ENCODE peak calls at places on chromosomes 11 and 22, in six cellular contexts. A, W, Q, Y, E and T are unnamed samples.

GRCh38 chr11:87368876-87369480 is 331.2 kb downstream of the TMEM135 start:
- DNase-seq in W (no peak), E (no peak), Y (no peak), A (no peak), Q (no peak), T (no peak)

GRCh38 chr11:61737636-61738386 is 14.6 kb upstream of the MYRF start:
- DNase-seq in Q (peak; percentile 50), W (no peak), E (no peak), A (no peak), Y (no peak), T (no peak)

GRCh38 chr11:12092714-12093113 is 17.7 kb upstream of the MICAL2 start:
- DNase-seq in W (no peak), Q (no peak), Y (no peak), A (no peak), E (peak; percentile 43), T (no peak)

GRCh38 chr11:43393765-43394355 is 35.1 kb downstream of the TTC17 start:
- DNase-seq in A (no peak), Q (no peak), E (no peak), Y (no peak), W (no peak), T (no peak)

GRCh38 chr22:32841175-32841574 is 39.7 kb downstream of the TIMP3 start:
- DNase-seq in E (no peak), Q (no peak), A (no peak), W (no peak), Y (no peak), T (no peak)

GRCh38 chr11:76266269-76266668 is 60.0 kb upstream of the WNT11 start:
- DNase-seq in E (peak; percentile 91), Y (no peak), A (peak; percentile 61), W (no peak), Q (peak; percentile 39), T (no peak)

GRCh38 chr11:15670520-15671070 is 555.9 kb downstream of the INSC start:
- DNase-seq in Y (no peak), A (no peak), E (no peak), Q (no peak), W (no peak), T (no peak)

GRCh38 chr11:112564228-112564955 is 303.7 kb upstream of the PLET1 start:
- DNase-seq in Q (no peak), E (no peak), W (peak; percentile 14), A (no peak), Y (no peak), T (no peak)

GRCh38 chr11:129089279-129089678 is 102.8 kb downstream of the ARHGAP32 start:
- DNase-seq in E (no peak), W (no peak), Q (no peak), A (no peak), Y (no peak), T (no peak)

GRCh38 chr11:45083544-45084087 is 62.8 kb upstream of the PRDM11 start:
- DNase-seq in Y (no peak), E (no peak), W (no peak), Q (no peak), A (peak; percentile 33), T (no peak)

GRCh38 chr11:126282742-126283591 is at the start of gene TIRAP:
- DNase-seq in A (peak; percentile 46), W (peak; percentile 45), Q (peak; percentile 72), Y (no peak), E (peak; percentile 91), T (peak; percentile 62)

GRCh38 chr11:95794086-95794485 is 3.8 kb downstream of the CEP57 start:
- DNase-seq in W (no peak), Y (no peak), E (no peak), Q (no peak), A (no peak), T (no peak)
- TF ChIP-seq POLR2A in W (no peak), Y (no peak), E (no peak), Q (no peak), A (no peak), T (no peak)

DNA sequence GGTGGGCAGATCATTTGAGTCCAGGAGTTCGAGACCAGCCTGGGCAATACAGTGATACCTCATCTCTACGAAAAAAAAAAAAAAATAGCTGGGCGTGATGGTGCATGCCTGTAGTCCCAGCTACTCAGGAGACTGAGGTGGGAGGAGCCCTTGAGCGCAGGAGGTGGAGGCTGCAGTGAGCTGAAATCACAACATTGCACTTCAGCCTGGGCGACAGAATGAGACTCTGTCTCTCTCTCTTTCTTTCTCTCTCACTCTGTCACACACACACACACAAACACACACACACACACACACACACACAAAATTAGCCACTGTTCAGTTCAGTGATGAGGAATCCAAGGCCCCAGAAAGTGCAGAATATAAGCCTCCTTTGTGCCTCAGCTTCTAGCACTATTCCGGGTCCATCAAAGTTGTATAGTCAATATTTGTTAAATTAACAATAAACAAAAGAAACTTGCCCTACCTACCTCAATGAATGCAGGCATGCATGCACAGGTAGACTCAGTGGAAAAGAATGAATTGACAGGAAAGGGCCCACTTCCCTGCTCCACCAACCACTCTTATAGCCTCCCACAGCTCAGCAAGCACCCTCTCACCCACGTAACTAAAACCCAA is 3.9 kb upstream of the SMIM35 start:
- DNase-seq in Q (no peak), A (no peak), E (no peak), Y (no peak), W (no peak), T (no peak)
- TF ChIP-seq POLR2A in Q (no peak), A (no peak), E (no peak), Y (no peak), W (no peak), T (no peak)

GRCh38 chr22:24434472-24435322 is 7.3 kb downstream of the ADORA2A start:
- DNase-seq in W (no peak), A (no peak), Y (peak; percentile 92), E (peak; percentile 86), Q (peak; percentile 94), T (peak; percentile 78)
- TF ChIP-seq POLR2A in W (no peak), A (no peak), Y (peak; percentile 59), E (no peak), Q (no peak), T (peak; percentile 46)

DNA sequence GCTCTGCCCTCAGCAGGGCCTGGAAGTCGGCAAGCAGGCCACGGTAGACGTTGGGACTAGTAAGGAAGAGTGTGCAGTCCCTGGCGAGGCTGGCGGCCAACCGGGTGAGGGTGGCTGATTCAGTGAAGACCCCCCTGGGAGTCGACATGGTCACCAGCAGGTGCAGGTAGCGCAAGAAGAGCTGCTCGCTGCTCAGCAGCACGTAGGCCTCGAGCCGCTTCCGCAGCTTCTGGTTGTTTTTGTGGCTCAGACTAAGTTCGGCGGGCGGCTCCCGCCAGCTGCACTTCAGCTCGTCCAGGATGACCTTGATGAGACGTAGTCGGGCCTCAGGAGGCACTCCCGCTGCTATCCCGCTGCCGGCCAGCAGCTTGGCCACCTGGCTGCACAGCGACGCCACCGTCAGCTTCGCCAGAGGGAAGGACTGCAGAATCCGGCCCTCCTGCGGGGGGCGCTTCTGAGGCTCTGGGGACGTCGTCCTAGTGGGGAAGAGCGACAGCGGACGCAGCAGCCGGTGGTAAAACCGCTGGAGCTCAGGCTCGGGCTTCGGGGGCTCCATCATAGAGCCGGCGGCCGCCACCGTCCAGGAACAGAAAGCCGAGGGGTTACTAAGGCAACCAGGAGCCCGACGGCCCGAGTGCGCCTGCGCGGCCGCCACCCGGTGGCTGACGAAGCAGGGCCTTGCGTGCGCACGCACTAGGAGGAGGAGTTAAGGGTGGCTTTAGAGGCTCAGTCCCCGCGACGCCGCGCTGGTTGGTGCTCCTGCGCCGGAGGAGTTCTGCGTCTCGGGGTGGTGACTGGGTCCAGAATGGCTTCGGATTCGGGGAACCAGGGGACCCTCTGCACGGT is at the start of the genes CCDC87 and CCS:
- DNase-seq in W (peak; percentile 97), Y (peak; percentile 84), A (peak; percentile 96), E (peak; percentile 99), Q (peak; percentile 96), T (peak; percentile 100)
- TF ChIP-seq POLR2A in W (peak; percentile 91), Y (peak; percentile 100), A (peak; percentile 99), E (no peak), Q (peak; percentile 97), T (peak; percentile 97)

DNA sequence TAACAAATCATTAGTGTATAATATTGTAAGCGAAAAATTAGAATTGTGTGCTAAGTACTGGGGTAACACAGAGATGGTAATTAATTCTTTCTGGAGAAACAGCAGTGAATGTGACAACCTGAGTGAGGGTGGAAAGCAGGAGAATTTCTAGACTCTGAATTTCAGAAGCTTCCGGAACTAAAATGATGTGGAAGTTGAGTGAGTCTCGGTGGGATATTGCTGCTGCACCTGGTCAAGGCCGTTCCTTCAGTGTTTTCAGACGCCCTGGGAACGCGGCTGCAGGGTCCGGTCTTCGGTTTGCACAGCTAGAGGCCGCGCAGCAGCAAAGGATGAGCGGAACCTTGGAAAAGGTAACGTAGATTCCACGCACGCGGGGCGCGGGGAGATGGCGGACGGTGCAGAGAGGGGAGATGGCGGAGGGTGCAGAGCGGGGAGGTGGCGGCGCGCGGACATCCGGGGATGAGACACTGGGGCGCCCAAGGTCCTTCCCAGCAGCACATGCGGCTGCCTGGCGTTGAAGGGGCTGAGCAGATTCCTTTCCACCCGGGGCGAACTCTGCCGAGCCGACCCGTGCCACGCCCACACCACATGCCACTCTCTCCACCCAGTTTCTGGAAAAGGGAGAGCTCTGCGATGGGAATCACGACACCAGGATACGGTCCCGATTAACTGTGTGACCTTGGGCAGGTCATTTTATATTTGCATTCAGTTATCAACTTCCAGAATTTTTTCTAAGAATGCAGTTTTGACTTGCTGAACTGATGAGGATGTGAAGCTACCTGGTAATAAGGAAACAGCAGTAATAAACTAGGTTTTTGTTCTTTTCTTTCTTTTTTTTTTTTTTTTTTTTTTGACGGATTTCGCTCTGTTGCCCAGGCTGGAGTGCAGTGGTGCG is at the start of gene MRPL48:
- DNase-seq in A (peak; percentile 98), W (peak; percentile 70), Q (peak; percentile 97), Y (peak; percentile 72), E (peak; percentile 97), T (peak; percentile 94)
- TF ChIP-seq POLR2A in A (peak; percentile 73), W (no peak), Q (peak; percentile 60), Y (peak; percentile 94), E (no peak), T (peak; percentile 91)

GRCh38 chr11:122229611-122230386 is 113.8 kb upstream of the BLID start:
- DNase-seq in E (no peak), W (no peak), Y (no peak), A (no peak), Q (no peak), T (no peak)
- TF ChIP-seq POLR2A in E (no peak), W (no peak), Y (no peak), A (no peak), Q (no peak), T (no peak)

DNA sequence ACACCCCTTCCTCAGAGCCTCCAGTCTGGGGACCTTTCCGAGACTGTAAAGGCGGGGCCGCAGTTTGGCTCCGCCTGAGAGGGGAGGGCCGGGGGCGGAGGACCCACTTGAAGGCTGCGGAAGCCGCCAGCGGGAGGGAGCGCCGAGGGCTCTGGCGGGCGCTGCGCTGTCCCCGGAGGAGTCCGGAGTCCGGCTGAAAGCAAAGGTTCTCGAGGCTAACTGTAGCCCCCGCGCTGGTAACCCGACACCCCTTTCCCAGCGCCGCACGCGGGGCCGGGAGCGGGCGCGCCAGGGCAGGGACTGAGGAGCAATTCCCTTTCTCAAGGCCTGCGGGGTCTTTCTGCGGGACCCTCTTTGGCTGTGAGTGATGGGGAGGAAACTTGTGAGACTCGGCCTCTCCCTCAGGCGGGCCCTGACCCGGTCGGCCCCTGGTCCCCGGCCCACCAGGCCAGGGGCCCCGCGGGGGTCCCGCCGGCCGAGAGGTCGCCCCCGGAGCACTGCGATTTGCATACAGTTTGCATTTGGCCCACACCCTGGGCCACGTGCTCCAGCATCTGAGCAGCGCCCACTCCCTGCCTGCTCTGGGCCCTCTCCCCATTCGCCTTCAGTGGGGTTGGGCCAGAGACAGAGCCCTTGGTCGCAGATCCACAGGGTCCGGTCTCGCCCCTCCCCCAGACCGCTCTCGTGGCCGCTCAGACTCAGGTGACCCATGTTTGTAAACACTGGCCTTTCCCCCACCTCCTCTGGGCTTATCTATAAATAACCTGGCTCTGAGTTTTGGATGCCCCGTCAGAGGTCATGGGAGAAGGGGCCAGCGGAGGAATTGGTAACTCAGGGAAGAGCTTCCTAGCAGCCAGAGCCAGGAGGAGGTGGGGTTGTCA is 519 bp upstream of the ART5 start:
- DNase-seq in W (peak; percentile 33), A (peak; percentile 80), Q (peak; percentile 65), Y (no peak), E (peak; percentile 94), T (peak; percentile 44)
- TF ChIP-seq POLR2A in W (no peak), A (no peak), Q (no peak), Y (no peak), E (no peak), T (no peak)

GRCh38 chr11:66510271-66510989 is at the start of gene BBS1:
- DNase-seq in Y (peak; percentile 17), A (peak; percentile 82), E (peak; percentile 96), Q (peak; percentile 81), W (peak; percentile 85), T (peak; percentile 91)
- TF ChIP-seq POLR2A in Y (peak; percentile 85), A (peak; percentile 70), E (no peak), Q (peak; percentile 42), W (peak; percentile 48), T (peak; percentile 80)